ENCODE peak calls at places on chromosomes 1 and 21, in five cellular contexts. C, P, K, O and V are unnamed samples.

GRCh38 chr1:230350208-230350921 is 75.8 kb downstream of the PGBD5 start:
- DNase-seq in C (peak), P (no peak), K (no peak), O (no peak), V (no peak)

GRCh38 chr1:6282577-6283270 is 21.8 kb upstream of the GPR153 start:
- DNase-seq in C (no peak), P (no peak), K (no peak), O (no peak), V (no peak)

GRCh38 chr1:30759718-30760281 is 2.2 kb upstream of the LAPTM5 start:
- DNase-seq in C (no peak), P (peak), K (no peak), O (no peak), V (peak)

GRCh38 chr21:26572668-26573381 is at the start of gene CYYR1:
- DNase-seq in C (no peak), P (no peak), K (peak), O (no peak), V (peak)

GRCh38 chr1:93965888-93966287 is 56.7 kb upstream of the GCLM start:
- DNase-seq in C (no peak), P (no peak), K (no peak), O (no peak), V (no peak)

GRCh38 chr21:45324430-45325205 is 36.9 kb upstream of the POFUT2 start:
- DNase-seq in C (no peak), P (no peak), K (no peak), O (no peak), V (peak)

GRCh38 chr1:96764469-96764868 is 42.9 kb downstream of the PTBP2 start:
- DNase-seq in C (peak), P (no peak), K (no peak), O (no peak), V (no peak)

GRCh38 chr1:223479718-223480425 is 86.7 kb downstream of the CCDC185 start:
- DNase-seq in C (no peak), P (no peak), K (no peak), O (no peak), V (no peak)

GRCh38 chr1:208243851-208244583 is at the start of gene PLXNA2:
- DNase-seq in C (peak), P (peak), K (peak), O (peak), V (peak)

GRCh38 chr21:42383331-42383730 is 12.5 kb downstream of the TMPRSS3 start:
- DNase-seq in C (no peak), P (no peak), K (no peak), O (no peak), V (peak)

GRCh38 chr1:112872551-112872962 is 83.4 kb downstream of the SLC16A1 start:
- DNase-seq in C (no peak), P (no peak), K (no peak), O (no peak), V (no peak)

GRCh38 chr1:110594466-110595076 is 11.6 kb downstream of the KCNA2 start:
- DNase-seq in C (no peak), P (no peak), K (no peak), O (no peak), V (no peak)

GRCh38 chr1:206704239-206704638 is 19.5 kb downstream of the MAPKAPK2 start:
- DNase-seq in C (no peak), P (no peak), K (no peak), O (no peak), V (no peak)

GRCh38 chr1:234922987-234923386 is 205.7 kb downstream of the TOMM20 start:
- DNase-seq in C (no peak), P (no peak), K (no peak), O (no peak), V (no peak)

GRCh38 chr1:180507826-180508724 is 5.7 kb upstream of the ACBD6 start:
- DNase-seq in C (peak), P (no peak), K (peak), O (no peak), V (no peak)

GRCh38 chr1:236515443-236515958 is 8.3 kb upstream of the LGALS8 start:
- DNase-seq in C (no peak), P (no peak), K (peak), O (peak), V (no peak)

GRCh38 chr1:116409751-116410182 is 36.7 kb downstream of the ATP1A1 start:
- DNase-seq in C (peak), P (no peak), K (no peak), O (no peak), V (no peak)

GRCh38 chr1:236220473-236220872 is 61.3 kb downstream of the ERO1B start:
- DNase-seq in C (no peak), P (no peak), K (no peak), O (no peak), V (no peak)

GRCh38 chr1:2443285-2444137 is 31.1 kb upstream of the PEX10 start:
- DNase-seq in C (no peak), P (no peak), K (no peak), O (no peak), V (no peak)

GRCh38 chr21:21688877-21689276 is 690.7 kb downstream of the NCAM2 start:
- DNase-seq in C (peak), P (peak), K (no peak), O (no peak), V (peak)

GRCh38 chr1:224435318-224435763 is 744 bp upstream of the WDR26 start:
- DNase-seq in C (peak), P (peak), K (peak), O (no peak), V (no peak)

GRCh38 chr1:26163684-26164035 is 4.8 kb downstream of the FAM110D start:
- DNase-seq in C (no peak), P (no peak), K (no peak), O (no peak), V (no peak)

GRCh38 chr1:118093017-118093416 is 92.0 kb downstream of the SPAG17 start:
- DNase-seq in C (no peak), P (no peak), K (no peak), O (no peak), V (no peak)

GRCh38 chr1:107404756-107405155 is 263.9 kb downstream of the NTNG1 start:
- DNase-seq in C (peak), P (no peak), K (no peak), O (no peak), V (no peak)

GRCh38 chr1:201648066-201648910 is 109.4 kb downstream of the NAV1 start:
- DNase-seq in C (peak), P (no peak), K (peak), O (no peak), V (peak)

GRCh38 chr1:166167395-166167922 is 658 bp upstream of the FAM78B start:
- DNase-seq in C (no peak), P (no peak), K (peak), O (no peak), V (no peak)

GRCh38 chr1:214146523-214146922 is 134.4 kb upstream of the SMYD2 start:
- DNase-seq in C (no peak), P (no peak), K (peak), O (peak), V (no peak)

GRCh38 chr1:25700626-25701025 is 84.0 kb downstream of the MAN1C1 start:
- DNase-seq in C (no peak), P (no peak), K (no peak), O (no peak), V (no peak)

GRCh38 chr1:38420666-38421065 is 374.1 kb upstream of the POU3F1 start:
- DNase-seq in C (no peak), P (no peak), K (no peak), O (no peak), V (no peak)

DNA sequence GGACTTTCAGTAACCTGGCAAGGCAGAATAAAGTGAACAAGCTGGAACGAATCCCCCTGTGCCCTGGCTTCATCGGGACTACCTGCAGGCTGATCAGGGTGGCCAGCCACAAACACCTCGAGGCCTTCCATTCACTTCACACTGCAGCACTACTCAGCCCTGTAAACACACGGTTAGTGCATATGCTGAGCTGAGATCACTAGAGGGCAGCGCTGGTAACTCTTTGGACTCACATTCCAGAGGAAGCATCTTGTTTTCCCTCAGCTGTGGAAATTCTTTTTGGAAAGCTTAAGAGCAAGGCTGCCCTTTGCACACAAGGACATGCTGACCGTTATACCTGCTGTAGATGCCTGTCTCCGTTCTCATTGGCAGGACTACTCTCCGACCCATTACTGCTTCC is 32.1 kb downstream of the PCSK9 start:
- DNase-seq in C (peak), P (no peak), K (peak), O (peak), V (no peak)
- H3K27ac ChIP-seq in C (no peak), P (no peak), K (no peak), O (peak), V (no peak)

DNA sequence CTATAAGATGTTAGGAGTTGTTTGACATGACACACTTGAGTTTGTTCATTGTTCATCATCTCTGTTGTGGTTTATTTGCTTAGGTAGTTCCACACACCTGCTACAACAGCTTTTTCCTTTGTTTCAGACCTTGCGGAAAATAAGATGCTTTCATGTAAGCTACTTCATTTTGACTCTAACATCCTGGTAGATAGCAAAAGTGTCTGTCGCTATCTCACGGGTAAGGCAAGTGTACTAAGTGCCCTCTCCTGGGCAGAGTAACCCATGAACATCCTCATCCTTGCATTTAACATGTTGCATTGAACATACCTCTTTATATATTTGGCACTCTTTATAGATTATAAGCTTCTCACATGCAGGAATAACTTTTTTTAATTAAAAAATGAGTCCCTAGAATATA is 1.6 kb upstream of the OR10T2 start:
- DNase-seq in C (no peak), P (no peak), K (no peak), O (no peak), V (no peak)
- TF ChIP-seq CTCF in C (no peak), P (no peak), K (no peak), O (no peak), V (no peak)

DNA sequence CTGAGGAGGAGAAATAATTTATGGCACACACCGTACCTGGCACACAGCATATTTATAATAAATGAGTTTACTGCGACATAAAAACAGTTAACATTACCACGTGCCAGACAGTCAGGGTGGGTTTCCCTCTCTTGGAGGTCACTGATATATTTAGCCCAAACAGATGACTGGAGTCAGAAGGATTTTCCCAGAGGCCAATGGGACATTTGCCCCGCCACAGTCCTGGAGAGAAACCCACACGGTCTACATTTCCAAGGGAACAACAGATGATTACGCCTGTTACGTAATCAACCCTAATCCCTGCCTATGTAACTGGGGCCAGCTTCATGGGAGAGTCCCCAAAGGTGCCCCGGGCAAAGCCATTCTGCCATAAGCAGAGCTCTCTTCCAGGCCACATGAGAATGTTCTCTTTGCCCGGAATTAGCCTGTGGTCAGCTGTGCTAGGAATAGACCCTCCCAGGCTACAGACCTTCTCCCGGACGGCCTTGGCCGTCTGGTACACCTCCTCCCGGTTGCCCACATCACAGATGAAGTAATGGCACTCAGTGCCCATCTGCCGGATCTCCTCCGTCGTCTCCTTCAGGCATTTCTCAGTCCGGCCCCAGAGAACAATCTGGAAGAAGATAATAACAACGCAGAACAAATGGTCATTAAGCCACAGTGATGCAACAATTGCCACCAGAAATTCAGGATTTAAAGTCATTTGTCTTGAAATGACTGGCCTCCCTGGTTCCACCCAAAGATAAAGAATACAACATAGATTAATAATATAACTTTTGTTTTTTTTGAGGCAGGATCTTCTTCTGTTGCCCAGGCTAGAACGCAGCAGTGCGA is 37.7 kb downstream of the DHRS3 start:
- DNase-seq in C (peak), P (no peak), K (no peak), O (no peak), V (no peak)
- H3K9ac ChIP-seq in C (no peak), P (no peak), K (no peak), O (no peak), V (no peak)

GRCh38 chr1:232428781-232429530 is 201.0 kb downstream of the SIPA1L2 start:
- DNase-seq in C (peak), P (no peak), K (no peak), O (no peak), V (no peak)
- H3K27ac ChIP-seq in C (peak), P (no peak), K (no peak), O (no peak), V (no peak)

GRCh38 chr21:37220981-37221664 is 46.0 kb downstream of the VPS26C start:
- DNase-seq in C (peak), P (peak), K (peak), O (peak), V (peak)
- TF ChIP-seq CTCF in C (peak), P (peak), K (peak), O (peak), V (peak)

DNA sequence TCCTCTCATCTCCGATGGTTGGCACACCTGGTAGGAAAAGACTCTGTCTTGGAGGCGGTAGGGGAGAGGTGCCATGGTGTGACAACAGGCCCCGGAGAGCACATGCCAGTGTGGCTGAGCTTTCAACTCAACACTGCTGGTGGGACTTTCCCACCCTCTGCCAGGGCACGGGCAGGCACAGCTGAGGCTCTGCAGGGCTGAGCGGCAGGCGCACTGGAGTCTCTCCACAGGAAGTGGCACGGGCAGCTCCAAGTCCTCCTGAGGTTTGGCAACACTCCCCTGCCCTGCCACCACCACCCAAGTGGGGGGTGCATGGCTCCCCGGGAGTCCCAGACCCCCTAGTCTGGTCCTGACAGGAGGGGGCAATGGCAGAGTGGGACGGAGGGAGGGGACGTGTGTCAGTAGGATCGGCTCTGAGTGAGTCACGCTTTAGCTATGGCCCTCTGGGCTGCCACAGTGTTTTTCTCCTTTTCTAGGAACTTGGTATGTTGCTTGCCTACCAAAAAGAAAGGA is 27.3 kb upstream of the EVA1B start:
- DNase-seq in C (peak), P (no peak), K (peak), O (no peak), V (peak)
- H3K9ac ChIP-seq in C (peak), P (no peak), K (peak), O (no peak), V (no peak)

DNA sequence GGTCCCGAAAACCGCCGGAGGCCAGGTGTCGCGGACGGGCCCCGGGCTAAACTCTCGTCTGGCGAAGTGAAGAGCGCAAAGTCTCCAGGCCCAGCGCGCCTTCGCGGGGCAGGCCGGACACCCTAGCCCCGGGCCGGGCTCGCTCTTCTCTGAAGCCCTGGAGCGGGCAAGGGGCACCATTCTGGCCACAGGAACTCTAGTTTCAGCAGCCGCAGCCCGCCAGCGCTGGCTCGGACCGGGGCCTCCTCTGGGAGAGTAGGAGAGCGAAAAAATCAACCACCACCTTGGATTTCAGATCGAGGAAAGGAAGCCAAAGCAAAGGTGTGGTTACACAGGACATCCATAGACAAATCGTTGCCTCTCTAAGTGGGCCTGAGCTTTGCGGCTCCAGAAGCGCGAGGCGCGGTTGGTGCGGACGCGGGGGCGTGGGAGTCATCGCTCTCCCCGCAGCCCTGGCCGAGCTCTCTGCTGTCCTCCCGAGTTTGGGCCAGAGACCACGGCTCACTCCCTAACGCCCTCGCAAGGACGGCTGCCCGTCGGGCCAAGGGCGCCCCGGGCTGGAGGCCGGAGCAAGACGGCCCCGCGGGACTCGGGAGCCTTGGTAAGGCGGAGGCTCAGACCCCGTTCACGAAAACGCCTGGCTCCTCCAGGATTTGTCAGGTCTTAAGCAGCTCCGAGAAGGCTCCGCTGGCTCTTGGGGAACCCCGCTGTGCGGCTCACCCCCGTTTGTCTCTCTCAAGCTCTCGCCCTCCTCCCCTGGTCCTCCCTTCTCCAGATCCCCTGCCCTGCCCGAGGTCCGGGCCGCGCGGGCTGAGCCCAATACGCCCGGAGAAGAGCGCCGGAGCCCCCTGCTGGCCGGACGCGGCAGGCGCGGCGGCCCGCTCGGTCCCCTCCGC is 132.9 kb upstream of the DPYD start:
- DNase-seq in C (peak), P (peak), K (peak), O (peak), V (peak)
- H3K27ac ChIP-seq in C (peak), P (no peak), K (peak), O (no peak), V (no peak)

DNA sequence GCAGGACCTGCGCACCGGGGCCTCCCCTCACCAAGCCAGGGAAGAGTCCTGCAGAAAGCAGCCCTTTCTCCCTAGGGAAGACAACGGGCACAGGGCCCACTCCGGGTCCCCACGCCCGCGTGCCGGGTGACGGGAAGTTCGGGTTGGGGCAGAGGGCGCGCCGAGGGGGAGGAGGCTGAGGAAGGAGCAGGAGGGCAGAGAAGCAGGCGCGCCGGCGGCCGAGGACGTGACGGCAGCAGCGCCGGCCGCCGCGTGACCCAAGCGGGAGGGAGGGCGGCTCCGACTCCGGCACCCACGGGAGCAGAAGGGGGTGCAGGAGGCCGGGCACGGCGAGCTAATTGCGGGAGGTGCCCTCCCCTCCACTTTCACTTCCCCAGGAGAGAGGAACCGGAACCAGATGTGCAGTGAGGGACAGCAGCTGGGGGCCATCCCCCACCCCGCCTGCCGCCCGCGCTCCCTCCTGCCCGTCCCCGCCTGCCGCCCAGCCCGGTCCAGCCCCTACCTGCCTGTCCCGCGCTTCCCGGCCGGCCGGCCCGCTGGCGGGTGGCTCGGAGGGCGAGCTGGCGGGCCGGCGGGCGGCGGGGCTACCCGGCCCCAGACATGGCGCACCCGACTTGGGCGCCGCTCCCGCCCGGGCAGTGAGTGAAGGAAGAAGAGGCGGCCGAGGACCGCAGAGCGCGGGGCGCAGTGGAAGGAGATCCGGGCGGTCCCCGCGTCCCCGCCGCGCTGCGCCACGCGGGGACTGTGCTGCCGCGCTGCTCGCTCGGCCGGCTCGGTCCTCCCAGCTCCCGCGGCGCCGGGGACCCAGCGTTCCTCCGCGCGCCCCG is 510 bp downstream of the DENND4B start:
- DNase-seq in C (peak), P (peak), K (peak), O (no peak), V (peak)
- TF ChIP-seq CTCF in C (no peak), P (no peak), K (no peak), O (peak), V (no peak)

GRCh38 chr1:203692565-203693470 is 66.2 kb downstream of the ATP2B4 start:
- DNase-seq in C (peak), P (no peak), K (peak), O (no peak), V (peak)
- H3K9ac ChIP-seq in C (no peak), P (no peak), K (peak), O (no peak), V (no peak)

DNA sequence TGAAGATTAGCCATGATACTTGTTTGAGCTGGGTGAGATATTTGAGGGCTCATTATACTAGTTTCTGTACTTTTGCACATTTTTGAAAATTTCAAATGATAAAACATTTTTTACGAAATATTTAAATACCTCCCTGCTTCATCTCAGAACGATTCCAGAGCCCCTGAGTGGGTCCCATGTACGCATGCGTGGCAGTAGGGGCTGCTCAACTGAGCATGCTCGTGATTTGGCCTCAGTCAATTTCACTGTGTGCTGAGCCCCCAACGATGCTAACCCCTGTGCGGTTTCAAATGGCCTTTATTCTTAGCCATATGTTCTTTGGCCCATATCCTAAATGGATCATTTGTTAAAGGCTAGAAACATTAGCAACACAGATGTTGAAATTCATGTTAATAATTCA is 108.0 kb downstream of the MRPS6 start:
- DNase-seq in C (no peak), P (no peak), K (no peak), O (no peak), V (no peak)
- H3K27ac ChIP-seq in C (no peak), P (no peak), K (no peak), O (no peak), V (no peak)